ENCODE peak calls at places on chromosomes 2 and 18, in nine cellular contexts. Z, X, M, G, S, Q, U, W and D are unnamed samples.

GRCh38 chr18:49959176-49959575 is 145.8 kb upstream of the ACAA2 start:
- DNase-seq in Z (no peak), X (no peak), M (no peak), G (no peak), S (no peak), Q (no peak), U (no peak), W (no peak), D (no peak)

GRCh38 chr2:113894156-113894743 is 4.4 kb downstream of the ACTR3 start:
- DNase-seq in Z (no peak), X (peak; percentile 84), M (peak; percentile 53), G (peak; percentile 97), S (no peak), Q (peak; percentile 96), U (no peak), W (no peak), D (no peak)

GRCh38 chr2:78201064-78201575 is 678.9 kb upstream of the LRRTM4 start:
- DNase-seq in Z (no peak), X (no peak), M (no peak), G (no peak), S (no peak), Q (no peak), U (no peak), W (no peak), D (no peak)

GRCh38 chr18:49459404-49460171 is 857 bp downstream of the DYM start:
- DNase-seq in Z (no peak), X (no peak), M (no peak), G (peak; percentile 40), S (no peak), Q (no peak), U (no peak), W (no peak), D (no peak)

GRCh38 chr2:206982360-206982759 is 43.0 kb downstream of the CPO start:
- DNase-seq in Z (no peak), X (no peak), M (no peak), G (no peak), S (no peak), Q (no peak), U (no peak), W (no peak), D (no peak)

GRCh38 chr2:42133771-42134195 is 35.4 kb upstream of the EML4 start:
- DNase-seq in Z (no peak), X (no peak), M (no peak), G (no peak), S (no peak), Q (no peak), U (no peak), W (no peak), D (no peak)

GRCh38 chr2:172196768-172197322 is 94.1 kb upstream of the DLX2 start:
- DNase-seq in Z (no peak), X (no peak), M (peak; percentile 27), G (peak; percentile 57), S (no peak), Q (no peak), U (no peak), W (no peak), D (no peak)

GRCh38 chr18:23291456-23292205 is 156.3 kb downstream of the CABLES1 start:
- DNase-seq in Z (no peak), X (peak; percentile 85), M (peak; percentile 24), G (peak; percentile 82), S (no peak), Q (peak; percentile 80), U (no peak), W (no peak), D (no peak)

GRCh38 chr2:3642521-3643215 is 15.3 kb upstream of the ALLC start:
- DNase-seq in Z (peak; percentile 67), X (no peak), M (no peak), G (no peak), S (no peak), Q (no peak), U (peak; percentile 38), W (no peak), D (no peak)

GRCh38 chr2:10414000-10414451 is 34.1 kb downstream of the ODC1 start:
- DNase-seq in Z (no peak), X (peak; percentile 75), M (peak; percentile 25), G (peak; percentile 42), S (peak; percentile 80), Q (no peak), U (no peak), W (no peak), D (no peak)

GRCh38 chr2:56534321-56534720 is 350.5 kb downstream of the CCDC85A start:
- DNase-seq in Z (no peak), X (no peak), M (no peak), G (peak; percentile 39), S (no peak), Q (peak; percentile 30), U (no peak), W (no peak), D (no peak)

GRCh38 chr2:95384854-95385569 is 17.5 kb upstream of the FAHD2A start:
- DNase-seq in Z (peak; percentile 88), X (no peak), M (no peak), G (no peak), S (no peak), Q (no peak), U (no peak), W (no peak), D (peak; percentile 73)

GRCh38 chr2:188485496-188485895 is 193.8 kb downstream of the GULP1 start:
- DNase-seq in Z (no peak), X (no peak), M (no peak), G (peak; percentile 41), S (no peak), Q (peak; percentile 15), U (no peak), W (no peak), D (no peak)

GRCh38 chr2:169222665-169223064 is 139.7 kb downstream of the LRP2 start:
- DNase-seq in Z (no peak), X (no peak), M (no peak), G (no peak), S (no peak), Q (no peak), U (no peak), W (no peak), D (no peak)

GRCh38 chr18:47992903-47993302 is 62.4 kb upstream of the SMAD2 start:
- DNase-seq in Z (no peak), X (no peak), M (no peak), G (no peak), S (no peak), Q (no peak), U (no peak), W (no peak), D (no peak)

GRCh38 chr2:5231287-5231686 is 460.9 kb upstream of the SOX11 start:
- DNase-seq in Z (no peak), X (no peak), M (no peak), G (no peak), S (no peak), Q (no peak), U (no peak), W (no peak), D (no peak)

GRCh38 chr18:31741096-31741735 is 19.5 kb downstream of the SLC25A52 start:
- DNase-seq in Z (no peak), X (no peak), M (peak; percentile 52), G (peak; percentile 54), S (peak; percentile 58), Q (peak; percentile 62), U (peak; percentile 72), W (no peak), D (no peak)

GRCh38 chr2:88053301-88053700 is 2.3 kb downstream of the KRCC1 start:
- DNase-seq in Z (no peak), X (no peak), M (no peak), G (peak; percentile 62), S (no peak), Q (peak; percentile 80), U (no peak), W (no peak), D (no peak)

GRCh38 chr18:48238636-48239035 is 170.5 kb downstream of the ZBTB7C start:
- DNase-seq in Z (no peak), X (peak; percentile 86), M (no peak), G (no peak), S (no peak), Q (no peak), U (no peak), W (no peak), D (no peak)

GRCh38 chr18:73979742-73980141 is 167.9 kb downstream of the FBXO15 start:
- DNase-seq in Z (no peak), X (peak; percentile 42), M (no peak), G (peak; percentile 36), S (no peak), Q (peak; percentile 7), U (no peak), W (no peak), D (no peak)

DNA sequence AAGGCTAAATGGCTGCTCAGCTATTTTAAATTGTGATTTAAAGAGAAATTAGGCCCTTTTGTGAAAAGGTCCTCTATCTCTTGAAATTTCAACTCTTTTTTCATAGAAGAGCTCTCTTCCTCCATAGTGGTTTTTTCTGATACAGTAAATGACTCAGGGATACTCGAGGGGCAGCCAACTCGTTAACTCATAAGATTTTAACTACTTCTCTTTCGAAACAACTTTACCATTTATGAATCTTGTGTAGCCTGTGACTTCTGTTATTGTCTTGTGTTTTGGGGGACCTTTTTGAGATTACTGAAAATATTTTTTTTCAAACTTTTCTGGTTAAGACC is 11.3 kb downstream of the TANK start:
- DNase-seq in Z (no peak), X (no peak), M (no peak), G (peak; percentile 45), S (no peak), Q (no peak), U (no peak), W (no peak), D (no peak)
- H3K4me3 ChIP-seq in Z (no peak overlapping the region), X (no peak overlapping the region), M (no peak overlapping the region), G (no peak overlapping the region), S (no peak overlapping the region), Q (no peak overlapping the region), U (no peak overlapping the region), W (no peak overlapping the region), D (no peak overlapping the region)

GRCh38 chr2:150610670-150611279 is 123.3 kb upstream of the RND3 start:
- DNase-seq in Z (no peak), X (peak; percentile 35), M (peak; percentile 56), G (peak; percentile 77), S (peak; percentile 16), Q (peak; percentile 68), U (peak; percentile 49), W (no peak), D (no peak)
- TF ChIP-seq CTCF in Z (no peak), X (peak; percentile 66), M (peak; percentile 80), G (peak; percentile 70), S (peak; percentile 58), Q (peak; percentile 64), U (peak; percentile 81), W (peak; percentile 51), D (no peak)

DNA sequence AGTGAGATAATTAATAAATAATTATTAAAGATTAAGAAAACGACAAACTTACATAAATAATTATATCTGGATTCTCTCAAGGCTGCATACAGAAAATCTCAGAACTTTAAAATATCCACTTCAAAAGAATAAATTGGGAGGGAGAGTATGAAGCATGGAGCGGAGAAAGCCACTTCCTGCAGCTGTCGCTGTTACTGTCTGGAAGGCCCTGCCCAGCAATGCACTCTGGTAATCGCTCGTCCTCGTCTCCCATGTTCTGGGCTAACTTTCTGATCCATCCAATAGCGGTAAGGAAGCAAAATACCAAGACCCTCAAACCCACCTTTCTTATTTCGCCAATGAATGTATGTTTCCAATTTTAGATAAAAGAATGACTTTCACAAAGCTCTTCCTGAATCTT is 26.7 kb downstream of the CYRIA start:
- DNase-seq in Z (peak; percentile 43), X (peak; percentile 0), M (no peak), G (no peak), S (no peak), Q (no peak), U (no peak), W (no peak), D (no peak)
- H3K4me3 ChIP-seq in Z (no peak overlapping the region), X (no peak overlapping the region), M (no peak overlapping the region), G (no peak overlapping the region), S (no peak overlapping the region), Q (no peak overlapping the region), U (no peak overlapping the region), W (no peak overlapping the region), D (no peak overlapping the region)

GRCh38 chr2:138507267-138507666 is 5.7 kb downstream of the SPOPL start:
- DNase-seq in Z (no peak), X (no peak), M (no peak), G (no peak), S (no peak), Q (no peak), U (no peak), W (no peak), D (no peak)
- TF ChIP-seq CTCF in Z (no peak), X (no peak), M (no peak), G (no peak), S (no peak), Q (no peak), U (no peak), W (no peak), D (no peak)